ENCODE peak calls at places on chromosomes 4 and X, in four cellular contexts. O is psoas muscle, Q is suprapubic skin, V is RWPE2. Z is an unnamed sample.

GRCh38 chrX:46739736-46740135 is 19.2 kb downstream of the SLC9A7 start:
- DNase-seq in V (no peak), Q (no peak), O (no peak), Z (no peak)

GRCh38 chr4:85774489-85774888 is 299.5 kb downstream of the ARHGAP24 start:
- DNase-seq in O (no peak), Q (no peak), V (no peak), Z (no peak)

GRCh38 chrX:120840826-120841225 is 34.8 kb downstream of the CT47B1 start:
- DNase-seq in O (no peak), Q (no peak), V (no peak), Z (no peak)

GRCh38 chr4:108683479-108683878 is 33.1 kb downstream of the OSTC start:
- DNase-seq in O (no peak), V (no peak), Q (no peak), Z (no peak)

GRCh38 chr4:94472056-94472826 is 20.5 kb downstream of the PDLIM5 start:
- DNase-seq in O (no peak), V (no peak), Q (no peak), Z (no peak)

GRCh38 chr4:141013899-141014298 is 119.4 kb downstream of the RNF150 start:
- DNase-seq in Q (no peak), V (no peak), O (no peak), Z (no peak)

GRCh38 chr4:181860668-181861067 is 382.5 kb upstream of the TENM3 start:
- DNase-seq in O (no peak), V (no peak), Q (no peak), Z (no peak)

GRCh38 chr4:186204103-186204559 is 12.8 kb downstream of the CYP4V2 start:
- DNase-seq in V (no peak), Q (peak; percentile 70), O (no peak), Z (no peak)

GRCh38 chr4:6071959-6072720 is 53.9 kb upstream of the C4orf50 start:
- DNase-seq in O (no peak), Q (no peak), V (no peak), Z (no peak)

GRCh38 chr4:15910150-15910945 is 28.2 kb downstream of the FGFBP1 start:
- DNase-seq in V (no peak), Q (no peak), O (no peak), Z (no peak)

GRCh38 chrX:24026403-24026801 is 584 bp downstream of the KLHL15 start:
- DNase-seq in V (no peak), O (no peak), Q (no peak), Z (no peak)

GRCh38 chrX:47187106-47187677 is 6.4 kb upstream of the UBA1 start:
- DNase-seq in Q (no peak), V (no peak), O (peak; percentile 47), Z (no peak)

GRCh38 chr4:112183252-112183651 is 38.0 kb downstream of the FAM241A start:
- DNase-seq in V (no peak), O (no peak), Q (no peak), Z (no peak)

GRCh38 chrX:134737721-134738369 is 79.6 kb upstream of the PLAC1 start:
- DNase-seq in V (no peak), O (no peak), Q (no peak), Z (no peak)

GRCh38 chr4:48403779-48404178 is 62.5 kb downstream of the SLAIN2 start:
- DNase-seq in V (no peak), Q (no peak), O (no peak), Z (no peak)

GRCh38 chrX:46433892-46434291 is 111.3 kb downstream of the ZNF674 start:
- DNase-seq in V (no peak), O (no peak), Q (no peak), Z (no peak)

GRCh38 chr4:139900964-139901376 is 235.4 kb downstream of the MGST2 start:
- DNase-seq in O (no peak), V (no peak), Q (no peak), Z (no peak)

GRCh38 chr4:86670739-86671138 is 76.6 kb downstream of the PTPN13 start:
- DNase-seq in Q (no peak), V (no peak), O (no peak), Z (no peak)

GRCh38 chr4:17153572-17153971 is 255.1 kb upstream of the LDB2 start:
- DNase-seq in V (no peak), Q (no peak), O (no peak), Z (no peak)

GRCh38 chr4:39085891-39086290 is 23.9 kb downstream of the KLHL5 start:
- DNase-seq in O (no peak), V (no peak), Q (no peak), Z (no peak)

GRCh38 chr4:21656832-21657231 is 291.7 kb downstream of the KCNIP4 start:
- DNase-seq in Q (no peak), V (no peak), O (no peak), Z (no peak)

GRCh38 chr4:124806403-124806802 is 93.9 kb upstream of the ANKRD50 start:
- DNase-seq in O (no peak), Q (no peak), V (no peak), Z (no peak)

GRCh38 chr4:106370214-106370613 is 1.6 kb upstream of the GIMD1 start:
- DNase-seq in O (no peak), V (no peak), Q (no peak), Z (no peak)

GRCh38 chr4:41670530-41670929 is 78.0 kb downstream of the PHOX2B start:
- DNase-seq in Q (no peak), V (no peak), O (no peak), Z (no peak)

GRCh38 chr4:156888762-156889161 is 82.8 kb downstream of the PDGFC start:
- DNase-seq in Q (no peak), V (no peak), O (no peak), Z (no peak)

GRCh38 chrX:78886550-78886949 is 58.6 kb upstream of the P2RY10 start:
- DNase-seq in O (no peak), V (no peak), Q (no peak), Z (no peak)

GRCh38 chrX:149198980-149199732 is 305.9 kb downstream of the IDS start:
- DNase-seq in O (no peak), Q (no peak), V (no peak), Z (no peak)

GRCh38 chr4:22667332-22667731 is 25.4 kb upstream of the GBA3 start:
- DNase-seq in O (no peak), V (no peak), Q (no peak), Z (no peak)

GRCh38 chrX:7486502-7486901 is 338.5 kb upstream of the PUDP start:
- DNase-seq in O (no peak), Q (no peak), V (no peak), Z (no peak)

GRCh38 chrX:119410027-119410819 is 11.1 kb downstream of the SLC25A43 start:
- DNase-seq in V (peak; percentile 65), Q (peak; percentile 72), O (peak; percentile 82), Z (no peak)

GRCh38 chr4:4361883-4362282 is 25.0 kb upstream of the NSG1 start:
- DNase-seq in Q (no peak), O (no peak), V (no peak), Z (no peak)
- H3K27me3 ChIP-seq in Q (peaks cover 34% of the 10 kb centered on the region), O (peaks cover 42% of the 10 kb centered on the region), V (peaks cover 9% of the 10 kb centered on the region), Z (no peaks in the 10 kb centered on the region)

DNA sequence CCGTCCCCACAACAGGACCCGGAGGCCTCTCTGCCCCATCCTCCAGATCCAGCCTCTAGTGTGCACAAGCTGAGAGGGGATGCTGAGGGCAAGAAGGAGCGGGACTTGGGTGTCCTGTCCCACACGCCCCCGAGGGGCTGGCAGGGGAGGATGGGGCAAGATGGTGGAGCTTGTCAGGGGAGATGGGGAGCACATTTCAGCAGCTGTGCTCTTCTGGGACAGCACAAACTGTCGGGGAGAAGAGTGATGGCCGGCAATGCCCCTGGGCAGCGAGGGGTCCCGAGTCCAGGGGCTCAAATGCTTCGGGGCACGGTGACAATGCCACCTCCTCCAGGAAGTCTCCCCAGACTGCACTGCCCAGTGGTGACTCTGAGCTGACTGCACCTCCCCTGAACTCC is 134.5 kb downstream of the FAM53A start:
- DNase-seq in Q (no peak), O (no peak), V (no peak), Z (no peak)
- H3K27ac ChIP-seq in Q (no peak overlapping the region), O (no peak overlapping the region), V (no peak overlapping the region), Z (no peak overlapping the region)

DNA sequence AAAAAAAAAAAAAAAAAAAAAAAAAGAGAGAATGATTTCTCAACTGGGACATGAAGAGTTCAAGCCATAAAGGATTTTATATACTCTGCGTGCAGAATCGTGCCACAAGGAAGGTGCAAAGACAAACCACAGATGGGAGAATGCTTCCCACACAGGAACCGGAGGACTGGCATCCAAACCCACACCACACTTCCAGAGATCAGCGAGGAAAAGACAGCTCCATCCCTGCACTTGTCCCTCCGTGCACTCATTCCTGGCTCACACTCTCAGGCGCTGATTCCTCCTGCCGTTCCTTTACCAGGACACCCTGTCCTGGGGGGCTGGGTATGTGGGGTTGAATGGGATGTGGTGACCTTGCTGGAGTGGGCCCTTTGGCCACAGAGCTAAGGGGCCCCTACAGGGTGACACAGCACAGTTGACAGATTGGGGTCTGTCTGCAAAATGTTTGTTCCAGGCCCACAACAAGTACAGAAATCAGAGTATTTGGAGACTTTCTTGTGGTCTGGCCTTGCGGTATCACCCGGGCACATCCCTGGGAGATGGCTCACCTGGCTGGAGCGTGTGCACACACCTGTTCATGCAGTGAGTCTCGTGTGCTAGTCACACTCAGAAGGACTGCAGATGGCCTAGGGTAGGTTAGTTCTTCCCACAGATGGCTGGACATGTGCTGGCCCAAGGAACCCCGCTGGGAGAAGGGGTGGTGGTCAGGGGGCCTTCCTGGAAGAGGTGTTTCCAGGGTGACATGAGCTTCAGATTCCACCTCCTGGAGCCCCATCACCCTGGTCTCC is 55.4 kb upstream of the GPR78 start:
- DNase-seq in Q (no peak), O (peak; percentile 15), V (peak; percentile 26), Z (peak; percentile 52)
- H3K27me3 ChIP-seq in Q (no peaks in the 10 kb centered on the region), O (no peaks in the 10 kb centered on the region), V (no peaks in the 10 kb centered on the region), Z (no peaks in the 10 kb centered on the region)

GRCh38 chr4:52560844-52561280 is 98.2 kb downstream of the USP46 start:
- DNase-seq in V (no peak), O (no peak), Q (no peak), Z (no peak)
- H3K27ac ChIP-seq in V (no peak overlapping the region), O (no peak overlapping the region), Q (no peak overlapping the region), Z (no peak overlapping the region)

GRCh38 chr4:89981789-89982334 is 87.2 kb downstream of the MMRN1 start:
- DNase-seq in O (no peak), V (no peak), Q (no peak), Z (no peak)
- H3K27me3 ChIP-seq in O (no peaks in the 10 kb centered on the region), V (no peaks in the 10 kb centered on the region), Q (no peaks in the 10 kb centered on the region), Z (no peaks in the 10 kb centered on the region)

GRCh38 chrX:1086444-1087409 is 125.7 kb downstream of the CRLF2 start:
- DNase-seq in O (no peak), V (peak; percentile 27), Q (no peak), Z (no peak)
- H3K27ac ChIP-seq in O (no peak overlapping the region), V (no peak overlapping the region), Q (no peak overlapping the region), Z (no peak overlapping the region)

GRCh38 chrX:16924631-16925239 is 21.7 kb upstream of the REPS2 start:
- DNase-seq in Q (no peak), O (no peak), V (no peak), Z (no peak)

GRCh38 chrX:16917120-16917519 is 29.3 kb upstream of the REPS2 start:
- DNase-seq in V (no peak), O (no peak), Q (no peak), Z (no peak)

GRCh38 chrX:16923157-16923556 is 23.3 kb upstream of the REPS2 start:
- DNase-seq in Q (no peak), V (no peak), O (no peak), Z (no peak)

GRCh38 chrX:16918979-16919378 is 27.5 kb upstream of the REPS2 start:
- DNase-seq in O (no peak), V (no peak), Q (no peak), Z (no peak)

DNA sequence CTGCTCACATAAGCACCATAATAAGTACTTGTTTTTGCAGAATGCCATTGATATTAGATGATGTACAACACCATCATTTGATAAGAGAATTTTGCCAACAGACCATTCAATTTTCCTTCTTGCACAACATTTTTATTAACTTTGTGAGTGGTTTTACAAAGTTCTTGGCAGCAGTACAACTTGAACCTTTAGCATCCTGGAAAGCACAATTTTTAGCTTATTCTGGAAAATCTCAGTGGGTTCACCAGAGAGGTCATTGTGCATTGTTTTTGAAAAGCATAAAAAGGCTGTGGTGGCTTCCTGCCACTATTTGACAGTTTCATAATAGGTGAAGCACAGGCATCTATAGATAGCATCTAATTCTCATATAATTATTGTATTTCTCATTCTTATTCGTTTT is 26.3 kb upstream of the REPS2 start:
- DNase-seq in Q (no peak), O (no peak), V (no peak), Z (no peak)
- H3K27me3 ChIP-seq in Q (no peaks in the 10 kb centered on the region), O (peaks cover 21% of the 10 kb centered on the region), V (no peaks in the 10 kb centered on the region), Z (peaks cover 19% of the 10 kb centered on the region)